ENCODE peak calls at places on chromosome 17, in eight cellular contexts. D is activated naive CD4-positive, alpha-beta T cell; C is stimulated activated naive CD4-positive, alpha-beta T cell; J is stimulated activated CD8-positive, alpha-beta memory T cell treated with anti-CD3 and anti-CD28 coated beads, Interleukin-7, amount 100 ng/mL, for 1 hour; K is astrocyte of the hippocampus; L is substantia nigra; G is iPS DF 19.7; B is BE2C. S is an unnamed sample.

GRCh38 chr17:57902800-57903759 is 52.1 kb downstream of the CUEDC1 start:
- DNase-seq in K (peak; percentile 94), L (no peak), D (no peak), G (no peak), B (no peak), C (no peak), J (no peak), S (no peak)

GRCh38 chr17:44759096-44759915 is 518 bp downstream of the ADAM11 start:
- DNase-seq in B (no peak), J (no peak), G (no peak), K (no peak), C (no peak), D (no peak), L (no peak), S (no peak)

GRCh38 chr17:81959362-81960129 is 1.4 kb downstream of the NOTUM start:
- DNase-seq in L (no peak), K (peak; percentile 82), C (peak; percentile 79), B (peak; percentile 82), G (no peak), J (peak; percentile 70), D (peak; percentile 60), S (no peak)

GRCh38 chr17:74601944-74602572 is 10.0 kb upstream of the CD300LD start:
- DNase-seq in G (no peak), C (peak; percentile 6), D (no peak), J (no peak), K (peak; percentile 52), L (no peak), B (peak; percentile 55), S (no peak)

GRCh38 chr17:19317359-19318095 is 45.0 kb downstream of the B9D1 start:
- DNase-seq in B (peak; percentile 74), G (peak; percentile 90), K (peak; percentile 95), J (no peak), C (no peak), D (no peak), L (peak; percentile 60), S (no peak)

GRCh38 chr17:1783271-1783670 is 21.4 kb downstream of the SERPINF1 start:
- DNase-seq in C (no peak), D (no peak), B (no peak), K (peak; percentile 41), L (no peak), J (no peak), G (no peak), S (no peak)

GRCh38 chr17:33436321-33436720 is 143.2 kb upstream of the ASIC2 start:
- DNase-seq in K (peak; percentile 34), C (no peak), L (no peak), D (no peak), B (no peak), G (no peak), J (no peak), S (no peak)

GRCh38 chr17:75763269-75763607 is 1.8 kb downstream of the GALK1 start:
- DNase-seq in K (no peak), L (no peak), D (no peak), C (no peak), G (no peak), B (no peak), J (no peak), S (no peak)

GRCh38 chr17:61536417-61536955 is 54.5 kb downstream of the NACA2 start:
- DNase-seq in L (no peak), G (no peak), B (no peak), K (no peak), C (no peak), D (no peak), J (no peak), S (no peak)